ENCODE peak calls at places on chromosomes 6 and 20, in nine cellular contexts. H is left ventricle myocardium inferior; R is SK-N-SH; F is effector memory CD4-positive, alpha-beta T cell; L is RWPE1; S is body of pancreas; E is neuronal stem cell; M is heart left ventricle; J is astrocyte. A is an unnamed sample.

GRCh38 chr6:33630014-33630413 is 8.9 kb downstream of the ITPR3 start:
- DNase-seq in J (no peak), R (no peak), L (no peak), M (no peak), H (no peak), S (no peak), E (no peak), F (no peak), A (no peak)

GRCh38 chr20:24701027-24701426 is 231.6 kb downstream of the SYNDIG1 start:
- DNase-seq in S (no peak), E (no peak), L (no peak), F (no peak), H (no peak), R (no peak), M (no peak), J (no peak), A (no peak)

GRCh38 chr20:33242319-33243100 is 6.7 kb downstream of the BPIFA1 start:
- DNase-seq in F (no peak), J (no peak), S (no peak), M (no peak), E (no peak), H (no peak), R (no peak), L (no peak), A (no peak)

GRCh38 chr6:42276008-42276890 is 58.6 kb upstream of the MRPS10 start:
- DNase-seq in R (no peak), M (no peak), J (no peak), E (no peak), F (no peak), H (peak), S (no peak), L (no peak), A (no peak)

GRCh38 chr20:2749951-2750342 is 50.5 kb downstream of the CPXM1 start:
- DNase-seq in S (no peak), M (no peak), E (no peak), R (no peak), H (no peak), J (no peak), L (no peak), F (no peak), A (no peak)

GRCh38 chr6:10615675-10616074 is 78.7 kb downstream of the C6orf52 start:
- DNase-seq in J (no peak), R (no peak), E (no peak), M (no peak), L (no peak), S (no peak), H (no peak), F (no peak), A (no peak)

GRCh38 chr6:144559865-144560603 is 274.9 kb downstream of the UTRN start:
- DNase-seq in F (peak), S (no peak), M (no peak), R (peak), E (peak), H (no peak), L (no peak), J (peak), A (peak)

GRCh38 chr6:116924245-116924644 is 47.2 kb downstream of the RFX6 start:
- DNase-seq in F (no peak), L (no peak), M (no peak), E (no peak), J (no peak), R (no peak), H (no peak), S (no peak), A (no peak)

GRCh38 chr20:53899351-53900167 is 170.8 kb downstream of the BCAS1 start:
- DNase-seq in E (no peak), H (no peak), L (peak), R (peak), F (peak), S (peak), M (no peak), J (peak), A (peak)

GRCh38 chr6:44708208-44708607 is 320.7 kb downstream of the CDC5L start:
- DNase-seq in H (no peak), M (no peak), F (no peak), J (no peak), L (no peak), S (no peak), E (no peak), R (peak), A (no peak)

GRCh38 chr6:66555082-66555481 is 848.1 kb upstream of the EYS start:
- DNase-seq in H (no peak), L (no peak), J (no peak), S (no peak), M (no peak), R (no peak), E (no peak), F (no peak), A (no peak)

GRCh38 chr6:143264291-143264834 is 186.1 kb downstream of the ADAT2 start:
- DNase-seq in S (no peak), L (no peak), E (no peak), J (no peak), M (no peak), R (peak), F (no peak), H (no peak), A (no peak)

GRCh38 chr6:94570576-94570975 is 1006.8 kb upstream of the MANEA start:
- DNase-seq in J (no peak), R (no peak), S (no peak), L (no peak), M (no peak), F (no peak), H (no peak), E (no peak), A (no peak)

GRCh38 chr6:116255246-116255800 is 1.4 kb upstream of the TSPYL4 start:
- DNase-seq in E (no peak), L (no peak), M (no peak), H (no peak), R (peak), F (no peak), J (no peak), S (no peak), A (no peak)

GRCh38 chr6:52499681-52500239 is 77.1 kb downstream of the TRAM2 start:
- DNase-seq in R (no peak), S (no peak), L (no peak), F (no peak), E (no peak), H (peak), J (no peak), M (no peak), A (no peak)

GRCh38 chr20:25033250-25033940 is 24.5 kb downstream of the ACSS1 start:
- DNase-seq in J (no peak), H (no peak), M (no peak), R (peak), L (no peak), F (no peak), E (no peak), S (peak), A (no peak)

GRCh38 chr20:24478584-24478983 is 9.2 kb downstream of the SYNDIG1 start:
- DNase-seq in J (no peak), S (no peak), F (no peak), R (no peak), M (no peak), H (no peak), E (no peak), L (no peak), A (no peak)

GRCh38 chr20:57993738-57994431 is 234.6 kb downstream of the ANKRD60 start:
- DNase-seq in H (no peak), E (no peak), J (peak), M (no peak), S (no peak), F (no peak), L (no peak), R (no peak), A (no peak)

GRCh38 chr20:37383229-37383989 is 37.5 kb downstream of the SRC start:
- DNase-seq in S (peak), F (no peak), H (no peak), R (peak), J (peak), M (no peak), E (no peak), L (peak), A (no peak)

GRCh38 chr6:117938324-117938995 is 31.4 kb downstream of the SLC35F1 start:
- DNase-seq in H (no peak), J (no peak), M (no peak), S (peak), E (no peak), L (no peak), R (no peak), F (no peak), A (no peak)

GRCh38 chr6:14182916-14183315 is 65.3 kb downstream of the CD83 start:
- DNase-seq in E (no peak), H (no peak), M (no peak), L (no peak), F (no peak), R (no peak), S (no peak), J (no peak), A (no peak)

GRCh38 chr6:154878866-154879491 is 116.1 kb upstream of the TIAM2 start:
- DNase-seq in J (no peak), H (no peak), L (no peak), M (no peak), E (no peak), F (no peak), S (no peak), R (no peak), A (no peak)

GRCh38 chr6:53178837-53179432 is 30.3 kb upstream of the GCM1 start:
- DNase-seq in S (no peak), F (no peak), L (no peak), E (no peak), R (no peak), M (no peak), H (no peak), J (no peak), A (no peak)

GRCh38 chr6:56259163-56259562 is 11.8 kb upstream of the COL21A1 start:
- DNase-seq in R (no peak), S (no peak), M (no peak), E (no peak), F (no peak), L (no peak), H (no peak), J (peak), A (no peak)

GRCh38 chr6:166415833-166416347 is 33.1 kb upstream of the MPC1 start:
- DNase-seq in L (no peak), F (no peak), S (no peak), M (no peak), J (no peak), R (no peak), H (no peak), E (no peak), A (peak)

GRCh38 chr6:166415306-166415705 is 32.6 kb upstream of the MPC1 start:
- DNase-seq in E (no peak), F (no peak), H (no peak), L (no peak), S (no peak), J (no peak), R (no peak), M (no peak), A (peak)

GRCh38 chr6:166419268-166419667 is 36.5 kb upstream of the MPC1 start:
- DNase-seq in J (peak), H (no peak), E (no peak), L (peak), M (no peak), S (no peak), F (peak), R (no peak), A (peak)

GRCh38 chr6:166418691-166419143 is 36.0 kb upstream of the MPC1 start:
- DNase-seq in R (no peak), F (no peak), M (no peak), E (no peak), L (no peak), S (no peak), H (no peak), J (no peak), A (peak)

DNA sequence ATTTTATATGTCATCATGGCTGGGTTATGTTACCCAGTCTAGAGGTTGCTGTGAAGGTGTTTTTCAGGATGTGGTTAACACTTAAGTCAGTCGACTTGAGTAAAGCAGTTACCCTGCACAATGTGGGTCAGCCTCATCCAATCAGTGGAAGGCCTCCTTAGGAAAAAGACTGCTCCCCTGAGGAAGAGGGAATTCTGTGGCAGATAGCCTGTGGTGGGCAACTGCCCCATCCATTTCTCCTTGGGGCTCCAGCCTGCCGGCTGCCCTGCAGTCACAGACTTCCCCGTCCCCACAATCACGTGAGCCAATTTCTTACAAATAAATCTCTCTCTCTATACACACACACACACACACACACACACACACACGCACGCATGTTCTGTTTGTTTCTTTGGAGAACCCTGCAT is 34.5 kb upstream of the MPC1 start:
- DNase-seq in R (no peak), F (peak), M (no peak), S (no peak), L (no peak), H (no peak), J (no peak), E (no peak), A (peak)
- H3K27ac ChIP-seq in R (no peak), F (peak), M (no peak), S (no peak), L (no peak), H (no peak), J (no peak), E (no peak), A (no peak)

DNA sequence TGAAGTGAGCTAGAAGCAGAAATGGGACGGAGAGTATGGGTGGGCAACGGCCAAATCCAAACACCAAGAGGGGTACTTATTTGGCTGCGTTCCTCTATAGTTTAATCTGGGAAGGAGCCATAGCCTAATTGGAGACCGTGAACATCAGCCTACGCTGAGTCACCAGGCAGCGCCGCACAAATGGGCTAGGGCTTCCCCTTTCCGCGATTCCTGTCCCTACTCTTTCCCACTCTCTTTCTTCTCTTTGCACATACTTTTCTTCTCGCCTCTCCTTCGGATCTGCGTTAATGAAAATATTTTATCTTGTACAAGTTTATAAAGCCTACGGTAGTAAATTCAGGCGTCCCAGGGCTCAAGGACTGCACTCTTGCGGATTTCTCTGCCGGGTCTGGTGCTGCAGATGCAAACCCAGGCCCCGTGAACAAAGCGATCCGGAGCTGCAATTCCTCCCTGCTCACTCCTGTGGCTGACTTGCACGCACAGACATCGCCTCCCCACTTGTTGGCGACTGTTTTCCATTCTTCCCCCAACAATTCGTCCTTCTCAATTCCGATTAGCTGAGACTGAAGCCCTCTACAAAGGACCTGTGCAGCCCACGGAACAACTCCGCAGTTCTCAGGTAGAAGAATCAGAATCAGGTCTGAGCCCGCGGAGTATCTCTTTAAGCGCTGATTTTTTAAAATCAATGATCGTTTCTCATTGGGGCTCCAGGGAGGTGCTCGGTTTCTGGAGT is 4.2 kb upstream of the TBX18 start:
- DNase-seq in F (no peak), E (peak), S (no peak), L (no peak), J (no peak), M (no peak), R (peak), H (no peak), A (no peak)
- H3K27ac ChIP-seq in F (no peak), E (no peak), S (no peak), L (no peak), J (peak), M (peak), R (no peak), H (peak), A (no peak)

GRCh38 chr6:25984265-25984664 is 21.7 kb downstream of the TRIM38 start:
- DNase-seq in M (no peak), R (no peak), L (no peak), E (no peak), S (no peak), J (no peak), F (no peak), H (no peak), A (no peak)

GRCh38 chr6:25980935-25981334 is 18.3 kb downstream of the TRIM38 start:
- DNase-seq in L (no peak), H (no peak), J (no peak), R (no peak), M (no peak), S (no peak), E (no peak), F (no peak), A (no peak)

GRCh38 chr6:25975909-25976560 is 13.4 kb downstream of the TRIM38 start:
- DNase-seq in F (no peak), J (no peak), H (no peak), L (no peak), E (no peak), S (no peak), M (no peak), R (no peak), A (no peak)

GRCh38 chr6:25981529-25982263 is 19.1 kb downstream of the TRIM38 start:
- DNase-seq in F (no peak), M (no peak), J (no peak), E (no peak), L (no peak), R (no peak), H (no peak), S (no peak), A (no peak)
- H3K27ac ChIP-seq in F (no peak), M (no peak), J (no peak), E (no peak), L (no peak), R (no peak), H (no peak), S (no peak), A (no peak)

DNA sequence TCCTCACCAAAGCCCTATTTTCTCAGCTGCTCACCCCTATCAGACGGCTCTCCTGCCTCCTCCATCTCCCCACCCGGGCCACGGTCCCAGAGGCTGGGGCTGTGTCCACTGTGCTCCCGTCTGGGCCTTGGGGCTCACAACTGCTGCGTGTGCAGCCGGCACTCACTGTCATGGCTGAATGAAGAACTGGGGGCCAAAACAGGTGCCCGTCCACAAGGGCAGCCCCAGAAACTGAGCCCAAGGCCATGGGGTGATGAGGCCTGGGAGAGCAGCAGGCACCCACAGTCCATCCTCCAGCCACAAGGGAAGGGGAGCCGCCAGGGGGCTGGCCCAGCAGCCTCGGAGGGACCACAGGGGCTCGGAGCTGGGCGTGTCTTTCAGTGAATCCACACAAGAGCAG is 159.5 kb downstream of the DLL1 start:
- DNase-seq in J (no peak), E (no peak), L (no peak), S (peak), M (peak), F (no peak), R (no peak), H (no peak), A (peak)
- H3K27ac ChIP-seq in J (no peak), E (no peak), L (peak), S (no peak), M (no peak), F (no peak), R (no peak), H (peak), A (no peak)

GRCh38 chr6:36150283-36150682 is 20.0 kb downstream of the MAPK13 start:
- DNase-seq in L (no peak), E (no peak), H (no peak), F (no peak), J (no peak), M (no peak), R (no peak), S (no peak), A (no peak)
- H3K27ac ChIP-seq in L (no peak), E (no peak), H (no peak), F (no peak), J (no peak), M (no peak), R (no peak), S (no peak), A (no peak)

GRCh38 chr20:46145646-46146045 is 27.5 kb downstream of the CD40 start:
- DNase-seq in M (no peak), E (no peak), J (no peak), L (no peak), R (no peak), H (no peak), S (no peak), F (no peak), A (no peak)
- H3K27ac ChIP-seq in M (no peak), E (no peak), J (no peak), L (no peak), R (no peak), H (no peak), S (no peak), F (no peak), A (no peak)

DNA sequence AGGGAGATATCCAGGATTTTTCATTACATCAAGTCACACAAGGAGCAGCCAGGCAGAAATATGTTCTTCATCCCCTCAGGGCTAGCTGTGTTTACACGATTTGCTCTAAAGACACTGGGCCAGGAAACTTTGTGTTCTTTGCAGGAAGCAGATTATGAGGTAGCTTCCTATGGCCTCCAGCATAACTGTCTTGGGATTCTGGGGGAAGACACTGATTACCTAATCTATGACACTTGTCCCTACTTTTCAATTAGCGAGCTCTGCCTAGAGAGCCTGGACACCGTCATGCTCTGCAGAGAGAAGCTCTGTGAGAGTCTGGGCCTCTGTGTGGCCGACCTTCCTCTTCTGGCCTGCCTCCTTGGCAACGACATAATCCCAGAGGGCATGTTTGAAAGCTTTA is 11.2 kb downstream of the FAM120B start:
- DNase-seq in M (no peak), R (no peak), F (no peak), L (no peak), E (no peak), J (no peak), S (no peak), H (no peak), A (no peak)
- H3K27ac ChIP-seq in M (peak), R (no peak), F (no peak), L (no peak), E (no peak), J (no peak), S (no peak), H (peak), A (no peak)

DNA sequence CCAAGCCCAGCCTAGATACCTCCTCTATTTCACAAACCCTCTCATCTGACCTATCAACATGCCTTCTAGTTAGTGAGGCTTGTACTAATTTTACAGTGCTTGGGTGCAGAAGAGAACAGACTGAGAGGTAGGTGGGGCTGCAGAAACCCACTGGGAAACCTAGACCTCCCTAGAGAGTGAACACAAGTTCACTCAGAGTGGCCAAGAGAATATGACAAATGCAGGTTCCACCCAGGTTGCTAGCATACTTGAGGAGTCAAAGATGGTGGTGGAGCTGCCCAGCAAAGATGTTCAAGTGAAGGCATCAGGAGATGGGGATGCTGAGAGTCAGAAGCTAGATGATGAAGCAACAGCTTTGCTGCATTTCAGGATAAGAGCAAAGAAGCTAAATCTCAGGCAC is 337.0 kb downstream of the PTPRT start:
- DNase-seq in S (no peak), J (no peak), F (no peak), R (no peak), M (no peak), L (no peak), H (no peak), E (no peak), A (no peak)
- H3K27ac ChIP-seq in S (no peak), J (no peak), F (no peak), R (no peak), M (no peak), L (no peak), H (no peak), E (no peak), A (no peak)